ENCODE peak calls at places on chromosomes 16 and 17, in four cellular contexts. W, V, X and T are unnamed samples.

GRCh38 chr17:75091855-75092327 is 4.1 kb downstream of the SLC16A5 start:
- DNase-seq in V (no peak), X (no peak), W (no peak), T (no peak)

GRCh38 chr17:33560165-33560564 is 267.1 kb upstream of the ASIC2 start:
- DNase-seq in X (no peak), W (no peak), V (no peak), T (no peak)

GRCh38 chr17:18028684-18029540 is 10.1 kb downstream of the ATPAF2 start:
- DNase-seq in X (no peak), V (no peak), W (no peak), T (no peak)

GRCh38 chr17:59424331-59424730 is 92.9 kb downstream of the YPEL2 start:
- DNase-seq in X (no peak), W (no peak), V (no peak), T (no peak)

GRCh38 chr16:31695667-31696066 is 168.0 kb downstream of the AHSP start:
- DNase-seq in X (no peak), W (peak; percentile 57), V (no peak), T (no peak)

GRCh38 chr17:27747462-27748359 is 52.6 kb downstream of the NOS2 start:
- DNase-seq in W (no peak), V (no peak), X (no peak), T (no peak)

GRCh38 chr17:75078097-75079022 is 9.4 kb upstream of the SLC16A5 start:
- DNase-seq in V (no peak), W (peak; percentile 74), X (no peak), T (no peak)

GRCh38 chr16:11296351-11296705 is 15.2 kb upstream of the PRM1 start:
- DNase-seq in X (no peak), W (no peak), V (no peak), T (no peak)

GRCh38 chr16:72255785-72256184 is 83.8 kb upstream of the PMFBP1 start:
- DNase-seq in V (no peak), X (no peak), W (no peak), T (no peak)

GRCh38 chr17:7023576-7024401 is 939 bp downstream of the BCL6B start:
- DNase-seq in V (peak; percentile 85), X (peak; percentile 94), W (peak; percentile 97), T (peak; percentile 93)

GRCh38 chr17:64230551-64231408 is 32.3 kb downstream of the TEX2 start:
- DNase-seq in X (no peak), V (no peak), W (no peak), T (no peak)

GRCh38 chr16:56370836-56371235 is 54.5 kb downstream of the AMFR start:
- DNase-seq in X (no peak), W (no peak), V (no peak), T (peak; percentile 69)

GRCh38 chr16:70396209-70396904 is 42.5 kb downstream of the ST3GAL2 start:
- DNase-seq in W (no peak), X (no peak), V (no peak), T (no peak)

GRCh38 chr17:6701719-6702118 is 11.4 kb downstream of the SLC13A5 start:
- DNase-seq in W (peak; percentile 78), V (no peak), X (peak; percentile 46), T (no peak)

GRCh38 chr16:65113441-65113840 is 8.4 kb downstream of the CDH11 start:
- DNase-seq in W (no peak), V (no peak), X (no peak), T (no peak)

GRCh38 chr17:70621593-70621992 is 452.3 kb downstream of the KCNJ2 start:
- DNase-seq in V (no peak), W (no peak), X (no peak), T (no peak)

GRCh38 chr16:54070944-54071343 is 215.6 kb downstream of the IRX3 start:
- DNase-seq in X (no peak), V (no peak), W (peak; percentile 32), T (no peak)